ENCODE peak calls at places on chromosomes 4 and X, in nine cellular contexts. One of them, this sample, is unnamed.

GRCh38 chrX:94961730-94962129 is 1287.7 kb downstream of the FAM133A start:
- DNase-seq in Kasumi-1: no peak
- DNase-seq in COR-L47: no peak
- DNase-seq in T-helper 9 cell: no peak
- DNase-seq in SJSA1: no peak
- DNase-seq in fibroblast of pulmonary artery: no peak
- DNase-seq in uterus: no peak
- DNase-seq in stimulated activated CD8-positive, alpha-beta memory T cell treated with anti-CD3 and anti-CD28 coated beads, Interleukin-7, amount 100 ng/mL, for 1 hour: no peak
- DNase-seq in Right ventricle myocardium superior: no peak
- DNase-seq in this sample: no peak

GRCh38 chrX:70039758-70040157 is 10.0 kb downstream of the AWAT2 start:
- DNase-seq in Kasumi-1: no peak
- DNase-seq in COR-L47: no peak
- DNase-seq in T-helper 9 cell: no peak
- DNase-seq in SJSA1: no peak
- DNase-seq in fibroblast of pulmonary artery: peak
- DNase-seq in uterus: no peak
- DNase-seq in stimulated activated CD8-positive, alpha-beta memory T cell treated with anti-CD3 and anti-CD28 coated beads, Interleukin-7, amount 100 ng/mL, for 1 hour: no peak
- DNase-seq in Right ventricle myocardium superior: no peak
- DNase-seq in this sample: no peak

GRCh38 chrX:137428777-137429564 is 137.0 kb upstream of the ZIC3 start:
- DNase-seq in Kasumi-1: no peak
- DNase-seq in COR-L47: no peak
- DNase-seq in T-helper 9 cell: no peak
- DNase-seq in SJSA1: no peak
- DNase-seq in fibroblast of pulmonary artery: no peak
- DNase-seq in uterus: no peak
- DNase-seq in stimulated activated CD8-positive, alpha-beta memory T cell treated with anti-CD3 and anti-CD28 coated beads, Interleukin-7, amount 100 ng/mL, for 1 hour: no peak
- DNase-seq in Right ventricle myocardium superior: no peak
- DNase-seq in this sample: no peak

GRCh38 chr4:40736910-40737309 is 12.8 kb upstream of the NSUN7 start:
- DNase-seq in Kasumi-1: peak
- DNase-seq in COR-L47: peak
- DNase-seq in T-helper 9 cell: no peak
- DNase-seq in SJSA1: no peak
- DNase-seq in fibroblast of pulmonary artery: peak
- DNase-seq in uterus: no peak
- DNase-seq in stimulated activated CD8-positive, alpha-beta memory T cell treated with anti-CD3 and anti-CD28 coated beads, Interleukin-7, amount 100 ng/mL, for 1 hour: no peak
- DNase-seq in Right ventricle myocardium superior: no peak
- DNase-seq in this sample: no peak

GRCh38 chr4:41245983-41246382 is 10.7 kb upstream of the UCHL1 start:
- DNase-seq in Kasumi-1: no peak
- DNase-seq in COR-L47: no peak
- DNase-seq in T-helper 9 cell: no peak
- DNase-seq in SJSA1: no peak
- DNase-seq in fibroblast of pulmonary artery: no peak
- DNase-seq in uterus: no peak
- DNase-seq in stimulated activated CD8-positive, alpha-beta memory T cell treated with anti-CD3 and anti-CD28 coated beads, Interleukin-7, amount 100 ng/mL, for 1 hour: no peak
- DNase-seq in Right ventricle myocardium superior: no peak
- DNase-seq in this sample: no peak

GRCh38 chrX:44972132-44972531 is 99.1 kb downstream of the KDM6A start:
- DNase-seq in Kasumi-1: no peak
- DNase-seq in COR-L47: no peak
- DNase-seq in T-helper 9 cell: no peak
- DNase-seq in SJSA1: no peak
- DNase-seq in fibroblast of pulmonary artery: no peak
- DNase-seq in uterus: no peak
- DNase-seq in stimulated activated CD8-positive, alpha-beta memory T cell treated with anti-CD3 and anti-CD28 coated beads, Interleukin-7, amount 100 ng/mL, for 1 hour: no peak
- DNase-seq in Right ventricle myocardium superior: no peak
- DNase-seq in this sample: no peak

GRCh38 chr4:147984065-147984777 is 252.3 kb downstream of the ARHGAP10 start:
- DNase-seq in Kasumi-1: peak
- DNase-seq in COR-L47: peak
- DNase-seq in T-helper 9 cell: no peak
- DNase-seq in SJSA1: peak
- DNase-seq in fibroblast of pulmonary artery: peak
- DNase-seq in uterus: no peak
- DNase-seq in stimulated activated CD8-positive, alpha-beta memory T cell treated with anti-CD3 and anti-CD28 coated beads, Interleukin-7, amount 100 ng/mL, for 1 hour: no peak
- DNase-seq in Right ventricle myocardium superior: no peak
- DNase-seq in this sample: no peak

GRCh38 chr4:73615613-73616012 is 4.6 kb downstream of the RASSF6 start:
- DNase-seq in Kasumi-1: no peak
- DNase-seq in COR-L47: no peak
- DNase-seq in T-helper 9 cell: no peak
- DNase-seq in SJSA1: no peak
- DNase-seq in fibroblast of pulmonary artery: no peak
- DNase-seq in uterus: no peak
- DNase-seq in stimulated activated CD8-positive, alpha-beta memory T cell treated with anti-CD3 and anti-CD28 coated beads, Interleukin-7, amount 100 ng/mL, for 1 hour: no peak
- DNase-seq in Right ventricle myocardium superior: no peak
- DNase-seq in this sample: no peak